ENCODE peak calls at places on chromosomes 7 and 10, in ten cellular contexts. One of them, this sample, is unnamed.

GRCh38 chr10:123519861-123520260 is 146.3 kb upstream of the GPR26 start:
- DNase-seq in aorta: no peak
- DNase-seq in NCI-H226: no peak
- DNase-seq in NCI-H2171 treated with DMSO at 0.1 percent for 48 hours: no peak
- DNase-seq in CD4-positive, alpha-beta T cell: no peak
- DNase-seq in esophagus squamous epithelium: no peak
- DNase-seq in M059J: no peak
- DNase-seq in substantia nigra: no peak
- DNase-seq in iPS-NIHi11: no peak
- DNase-seq in HCT116: no peak
- DNase-seq in this sample: no peak

GRCh38 chr7:90119178-90119971 is 34.9 kb upstream of the STEAP1 start:
- DNase-seq in aorta: peak
- DNase-seq in NCI-H226: no peak
- DNase-seq in NCI-H2171 treated with DMSO at 0.1 percent for 48 hours: no peak
- DNase-seq in CD4-positive, alpha-beta T cell: peak
- DNase-seq in esophagus squamous epithelium: no peak
- DNase-seq in M059J: peak
- DNase-seq in substantia nigra: no peak
- DNase-seq in iPS-NIHi11: peak
- DNase-seq in HCT116: no peak
- DNase-seq in this sample: no peak

GRCh38 chr7:55140221-55140980 is 121.6 kb downstream of the EGFR start:
- DNase-seq in aorta: no peak
- DNase-seq in NCI-H226: peak
- DNase-seq in NCI-H2171 treated with DMSO at 0.1 percent for 48 hours: no peak
- DNase-seq in CD4-positive, alpha-beta T cell: no peak
- DNase-seq in esophagus squamous epithelium: no peak
- DNase-seq in M059J: no peak
- DNase-seq in substantia nigra: no peak
- DNase-seq in iPS-NIHi11: no peak
- DNase-seq in HCT116: no peak
- DNase-seq in this sample: no peak

GRCh38 chr7:38374507-38374906 is 101.1 kb upstream of the TARP start:
- DNase-seq in aorta: no peak
- DNase-seq in NCI-H226: no peak
- DNase-seq in NCI-H2171 treated with DMSO at 0.1 percent for 48 hours: peak
- DNase-seq in CD4-positive, alpha-beta T cell: peak
- DNase-seq in esophagus squamous epithelium: no peak
- DNase-seq in M059J: no peak
- DNase-seq in substantia nigra: no peak
- DNase-seq in iPS-NIHi11: peak
- DNase-seq in HCT116: no peak
- DNase-seq in this sample: peak

GRCh38 chr10:102776779-102777417 is 33.1 kb downstream of the WBP1L start:
- DNase-seq in aorta: peak
- DNase-seq in NCI-H226: peak
- DNase-seq in NCI-H2171 treated with DMSO at 0.1 percent for 48 hours: peak
- DNase-seq in CD4-positive, alpha-beta T cell: peak
- DNase-seq in esophagus squamous epithelium: no peak
- DNase-seq in M059J: peak
- DNase-seq in substantia nigra: peak
- DNase-seq in iPS-NIHi11: peak
- DNase-seq in HCT116: no peak
- DNase-seq in this sample: peak

GRCh38 chr10:9069136-9069535 is 1014.6 kb downstream of the GATA3 start:
- DNase-seq in aorta: no peak
- DNase-seq in NCI-H226: peak
- DNase-seq in NCI-H2171 treated with DMSO at 0.1 percent for 48 hours: no peak
- DNase-seq in CD4-positive, alpha-beta T cell: no peak
- DNase-seq in esophagus squamous epithelium: no peak
- DNase-seq in M059J: peak
- DNase-seq in substantia nigra: no peak
- DNase-seq in iPS-NIHi11: no peak
- DNase-seq in HCT116: no peak
- DNase-seq in this sample: peak

GRCh38 chr7:4015371-4015770 is 666.7 kb upstream of the FOXK1 start:
- DNase-seq in aorta: no peak
- DNase-seq in NCI-H226: no peak
- DNase-seq in NCI-H2171 treated with DMSO at 0.1 percent for 48 hours: peak
- DNase-seq in CD4-positive, alpha-beta T cell: no peak
- DNase-seq in esophagus squamous epithelium: no peak
- DNase-seq in M059J: no peak
- DNase-seq in substantia nigra: no peak
- DNase-seq in iPS-NIHi11: no peak
- DNase-seq in HCT116: no peak
- DNase-seq in this sample: no peak

GRCh38 chr7:34277016-34277800 is 371.9 kb downstream of the BMPER start:
- DNase-seq in aorta: no peak
- DNase-seq in NCI-H226: peak
- DNase-seq in NCI-H2171 treated with DMSO at 0.1 percent for 48 hours: no peak
- DNase-seq in CD4-positive, alpha-beta T cell: no peak
- DNase-seq in esophagus squamous epithelium: no peak
- DNase-seq in M059J: peak
- DNase-seq in substantia nigra: no peak
- DNase-seq in iPS-NIHi11: peak
- DNase-seq in HCT116: no peak
- DNase-seq in this sample: no peak

GRCh38 chr10:31940839-31941653 is 12.4 kb upstream of the ARHGAP12 start:
- DNase-seq in aorta: peak
- DNase-seq in NCI-H226: peak
- DNase-seq in NCI-H2171 treated with DMSO at 0.1 percent for 48 hours: no peak
- DNase-seq in CD4-positive, alpha-beta T cell: no peak
- DNase-seq in esophagus squamous epithelium: no peak
- DNase-seq in M059J: peak
- DNase-seq in substantia nigra: no peak
- DNase-seq in iPS-NIHi11: peak
- DNase-seq in HCT116: peak
- DNase-seq in this sample: peak

GRCh38 chr7:28103984-28104628 is 76.5 kb downstream of the JAZF1 start:
- DNase-seq in aorta: no peak
- DNase-seq in NCI-H226: peak
- DNase-seq in NCI-H2171 treated with DMSO at 0.1 percent for 48 hours: no peak
- DNase-seq in CD4-positive, alpha-beta T cell: no peak
- DNase-seq in esophagus squamous epithelium: no peak
- DNase-seq in M059J: peak
- DNase-seq in substantia nigra: no peak
- DNase-seq in iPS-NIHi11: no peak
- DNase-seq in HCT116: no peak
- DNase-seq in this sample: peak

GRCh38 chr10:56782503-56782902 is 421.4 kb upstream of the ZWINT start:
- DNase-seq in aorta: no peak
- DNase-seq in NCI-H226: no peak
- DNase-seq in NCI-H2171 treated with DMSO at 0.1 percent for 48 hours: no peak
- DNase-seq in CD4-positive, alpha-beta T cell: no peak
- DNase-seq in esophagus squamous epithelium: no peak
- DNase-seq in M059J: no peak
- DNase-seq in substantia nigra: no peak
- DNase-seq in iPS-NIHi11: peak
- DNase-seq in HCT116: no peak
- DNase-seq in this sample: no peak

GRCh38 chr7:50803359-50804337 is 21.0 kb upstream of the GRB10 start:
- DNase-seq in aorta: no peak
- DNase-seq in NCI-H226: no peak
- DNase-seq in NCI-H2171 treated with DMSO at 0.1 percent for 48 hours: no peak
- DNase-seq in CD4-positive, alpha-beta T cell: no peak
- DNase-seq in esophagus squamous epithelium: no peak
- DNase-seq in M059J: peak
- DNase-seq in substantia nigra: no peak
- DNase-seq in iPS-NIHi11: peak
- DNase-seq in HCT116: no peak
- DNase-seq in this sample: no peak

GRCh38 chr10:28926932-28927331 is 249.6 kb downstream of the BAMBI start:
- DNase-seq in aorta: no peak
- DNase-seq in NCI-H226: no peak
- DNase-seq in NCI-H2171 treated with DMSO at 0.1 percent for 48 hours: no peak
- DNase-seq in CD4-positive, alpha-beta T cell: no peak
- DNase-seq in esophagus squamous epithelium: no peak
- DNase-seq in M059J: no peak
- DNase-seq in substantia nigra: no peak
- DNase-seq in iPS-NIHi11: no peak
- DNase-seq in HCT116: no peak
- DNase-seq in this sample: no peak

GRCh38 chr7:70520604-70521003 is 611.3 kb upstream of the GALNT17 start:
- DNase-seq in aorta: no peak
- DNase-seq in NCI-H226: peak
- DNase-seq in NCI-H2171 treated with DMSO at 0.1 percent for 48 hours: no peak
- DNase-seq in CD4-positive, alpha-beta T cell: no peak
- DNase-seq in esophagus squamous epithelium: no peak
- DNase-seq in M059J: no peak
- DNase-seq in substantia nigra: no peak
- DNase-seq in iPS-NIHi11: no peak
- DNase-seq in HCT116: no peak
- DNase-seq in this sample: no peak

GRCh38 chr7:30406664-30407425 is 71.7 kb downstream of the NOD1 start:
- DNase-seq in aorta: no peak
- DNase-seq in NCI-H226: no peak
- DNase-seq in NCI-H2171 treated with DMSO at 0.1 percent for 48 hours: no peak
- DNase-seq in CD4-positive, alpha-beta T cell: no peak
- DNase-seq in esophagus squamous epithelium: no peak
- DNase-seq in M059J: peak
- DNase-seq in substantia nigra: no peak
- DNase-seq in iPS-NIHi11: no peak
- DNase-seq in HCT116: no peak
- DNase-seq in this sample: no peak

GRCh38 chr10:598415-599170 is 90.9 kb downstream of the DIP2C start:
- DNase-seq in aorta: peak
- DNase-seq in NCI-H226: peak
- DNase-seq in NCI-H2171 treated with DMSO at 0.1 percent for 48 hours: no peak
- DNase-seq in CD4-positive, alpha-beta T cell: no peak
- DNase-seq in esophagus squamous epithelium: no peak
- DNase-seq in M059J: peak
- DNase-seq in substantia nigra: no peak
- DNase-seq in iPS-NIHi11: peak
- DNase-seq in HCT116: no peak
- DNase-seq in this sample: peak

GRCh38 chr7:150910996-150911422 is 58.7 kb downstream of the AOC1 start:
- DNase-seq in aorta: no peak
- DNase-seq in NCI-H226: no peak
- DNase-seq in NCI-H2171 treated with DMSO at 0.1 percent for 48 hours: no peak
- DNase-seq in CD4-positive, alpha-beta T cell: no peak
- DNase-seq in esophagus squamous epithelium: no peak
- DNase-seq in M059J: no peak
- DNase-seq in substantia nigra: no peak
- DNase-seq in iPS-NIHi11: no peak
- DNase-seq in HCT116: no peak
- DNase-seq in this sample: no peak

GRCh38 chr10:59036311-59037017 is 140.0 kb upstream of the PHYHIPL start:
- DNase-seq in aorta: no peak
- DNase-seq in NCI-H226: no peak
- DNase-seq in NCI-H2171 treated with DMSO at 0.1 percent for 48 hours: no peak
- DNase-seq in CD4-positive, alpha-beta T cell: no peak
- DNase-seq in esophagus squamous epithelium: no peak
- DNase-seq in M059J: no peak
- DNase-seq in substantia nigra: no peak
- DNase-seq in iPS-NIHi11: no peak
- DNase-seq in HCT116: no peak
- DNase-seq in this sample: no peak

GRCh38 chr7:97024209-97025129 is at the start of gene DLX5:
- DNase-seq in aorta: peak
- DNase-seq in NCI-H226: no peak
- DNase-seq in NCI-H2171 treated with DMSO at 0.1 percent for 48 hours: peak
- DNase-seq in CD4-positive, alpha-beta T cell: no peak
- DNase-seq in esophagus squamous epithelium: no peak
- DNase-seq in M059J: peak
- DNase-seq in substantia nigra: no peak
- DNase-seq in iPS-NIHi11: peak
- DNase-seq in HCT116: no peak
- DNase-seq in this sample: no peak

GRCh38 chr7:55478700-55479099 is 93.6 kb downstream of the VOPP1 start:
- DNase-seq in aorta: no peak
- DNase-seq in NCI-H226: no peak
- DNase-seq in NCI-H2171 treated with DMSO at 0.1 percent for 48 hours: no peak
- DNase-seq in CD4-positive, alpha-beta T cell: no peak
- DNase-seq in esophagus squamous epithelium: no peak
- DNase-seq in M059J: no peak
- DNase-seq in substantia nigra: no peak
- DNase-seq in iPS-NIHi11: no peak
- DNase-seq in HCT116: no peak
- DNase-seq in this sample: no peak

GRCh38 chr10:102752266-102752930 is 8.7 kb downstream of the WBP1L start:
- DNase-seq in aorta: no peak
- DNase-seq in NCI-H226: no peak
- DNase-seq in NCI-H2171 treated with DMSO at 0.1 percent for 48 hours: no peak
- DNase-seq in CD4-positive, alpha-beta T cell: no peak
- DNase-seq in esophagus squamous epithelium: no peak
- DNase-seq in M059J: peak
- DNase-seq in substantia nigra: no peak
- DNase-seq in iPS-NIHi11: no peak
- DNase-seq in HCT116: no peak
- DNase-seq in this sample: no peak